ENCODE peak calls at places on chromosomes 11 and 22, in six cellular contexts. W is right lobe of liver, L is IMR-90, G is esophagus squamous epithelium, P is tibial artery, N is upper lobe of right lung. J is an unnamed sample.

GRCh38 chr22:24975125-24975640 is 22.7 kb downstream of the KIAA1671 start:
- DNase-seq in L (no peak), W (no peak), N (no peak), P (no peak), G (no peak), J (no peak)

GRCh38 chr11:14541180-14541579 is 21.0 kb upstream of the PSMA1 start:
- DNase-seq in G (no peak), W (peak; percentile 76), P (no peak), N (no peak), L (no peak), J (peak; percentile 21)

GRCh38 chr11:134142536-134142935 is 73.7 kb downstream of the JAM3 start:
- DNase-seq in N (no peak), G (no peak), L (peak; percentile 59), W (no peak), P (no peak), J (no peak)

GRCh38 chr11:74726547-74727182 is 4.6 kb downstream of the CHRDL2 start:
- DNase-seq in P (peak; percentile 85), G (no peak), L (peak; percentile 85), W (peak; percentile 80), N (peak; percentile 82), J (peak; percentile 89)

GRCh38 chr11:97516688-97517087 is 1126.9 kb downstream of the JRKL start:
- DNase-seq in L (no peak), W (no peak), G (no peak), P (no peak), N (no peak), J (no peak)

GRCh38 chr11:67302571-67303131 is 679 bp upstream of the SSH3 start:
- DNase-seq in G (no peak), W (peak; percentile 69), L (peak; percentile 10), P (peak; percentile 73), N (peak; percentile 88), J (peak; percentile 65)

GRCh38 chr11:64743591-64744543 is at the start of gene RASGRP2:
- DNase-seq in W (peak; percentile 88), P (peak; percentile 89), N (peak; percentile 89), G (peak; percentile 51), L (no peak), J (peak; percentile 65)

GRCh38 chr11:356610-357009 is 12.7 kb upstream of the B4GALNT4 start:
- DNase-seq in G (no peak), N (no peak), W (no peak), P (peak; percentile 13), L (no peak), J (no peak)

GRCh38 chr22:47837703-47838102 is 1075.3 kb downstream of the TBC1D22A start:
- DNase-seq in G (no peak), N (no peak), P (no peak), W (no peak), L (no peak), J (peak; percentile 14)

GRCh38 chr11:102073253-102073652 is 26.0 kb downstream of the CFAP300 start:
- DNase-seq in N (no peak), P (no peak), W (no peak), G (no peak), L (no peak), J (no peak)

GRCh38 chr11:111586305-111586915 is 15.8 kb upstream of the SIK2 start:
- DNase-seq in W (no peak), N (no peak), G (no peak), P (no peak), L (peak; percentile 66), J (peak; percentile 49)

GRCh38 chr11:93028959-93029536 is 59.6 kb downstream of the MTNR1B start:
- DNase-seq in L (no peak), P (no peak), G (no peak), W (no peak), N (no peak), J (no peak)

GRCh38 chr22:24833881-24834495 is 28.0 kb downstream of the SGSM1 start:
- DNase-seq in N (no peak), L (no peak), W (no peak), P (no peak), G (no peak), J (no peak)

GRCh38 chr11:17405232-17406005 is 17.0 kb upstream of the KCNJ11 start:
- DNase-seq in G (no peak), N (peak; percentile 88), P (peak; percentile 95), W (peak; percentile 94), L (peak; percentile 7), J (peak; percentile 93)

GRCh38 chr11:68269414-68270081 is 2.2 kb downstream of the C11orf24 start:
- DNase-seq in L (peak; percentile 92), G (no peak), P (no peak), N (no peak), W (no peak), J (no peak)

GRCh38 chr22:23767673-23768548 is at the start of gene CHCHD10:
- DNase-seq in L (peak; percentile 50), W (peak; percentile 92), G (no peak), N (peak; percentile 92), P (peak; percentile 90), J (peak; percentile 84)

GRCh38 chr22:35460678-35461077 is 60.7 kb downstream of the MCM5 start:
- DNase-seq in G (no peak), N (no peak), P (no peak), W (no peak), L (no peak), J (no peak)

GRCh38 chr11:36155770-36156485 is 133.3 kb downstream of the COMMD9 start:
- DNase-seq in P (no peak), L (peak; percentile 78), N (no peak), W (no peak), G (no peak), J (no peak)

GRCh38 chr11:134752964-134753804 is 341.1 kb upstream of the B3GAT1 start:
- DNase-seq in N (no peak), W (no peak), P (no peak), L (no peak), G (no peak), J (no peak)

GRCh38 chr22:43151251-43152000 is at the start of gene TSPO:
- DNase-seq in G (no peak), W (peak; percentile 86), P (peak; percentile 96), L (peak; percentile 19), N (peak; percentile 90), J (peak; percentile 73)

GRCh38 chr11:7600205-7600775 is 73.0 kb downstream of the CYB5R2 start:
- DNase-seq in P (peak; percentile 80), W (peak; percentile 64), G (no peak), N (peak; percentile 73), L (peak; percentile 78), J (peak; percentile 27)

GRCh38 chr22:47793304-47794101 is 1031.1 kb downstream of the TBC1D22A start:
- DNase-seq in N (no peak), G (no peak), P (no peak), L (no peak), W (no peak), J (no peak)

GRCh38 chr11:74138572-74138971 is 32.2 kb downstream of the C2CD3 start:
- DNase-seq in L (peak; percentile 99), G (no peak), W (no peak), N (no peak), P (no peak), J (no peak)

GRCh38 chr22:50059185-50059880 is 1.2 kb upstream of the TTLL8 start:
- DNase-seq in N (no peak), G (no peak), P (no peak), L (peak; percentile 20), W (peak; percentile 42), J (no peak)
- H3K4me1 ChIP-seq in N (peaks cover 6% of the 10 kb centered on the region), G (peaks cover 9% of the 10 kb centered on the region), P (peaks cover 7% of the 10 kb centered on the region), L (peaks cover 6% of the 10 kb centered on the region), W (no peaks in the 10 kb centered on the region), J (peaks cover 14% of the 10 kb centered on the region)

DNA sequence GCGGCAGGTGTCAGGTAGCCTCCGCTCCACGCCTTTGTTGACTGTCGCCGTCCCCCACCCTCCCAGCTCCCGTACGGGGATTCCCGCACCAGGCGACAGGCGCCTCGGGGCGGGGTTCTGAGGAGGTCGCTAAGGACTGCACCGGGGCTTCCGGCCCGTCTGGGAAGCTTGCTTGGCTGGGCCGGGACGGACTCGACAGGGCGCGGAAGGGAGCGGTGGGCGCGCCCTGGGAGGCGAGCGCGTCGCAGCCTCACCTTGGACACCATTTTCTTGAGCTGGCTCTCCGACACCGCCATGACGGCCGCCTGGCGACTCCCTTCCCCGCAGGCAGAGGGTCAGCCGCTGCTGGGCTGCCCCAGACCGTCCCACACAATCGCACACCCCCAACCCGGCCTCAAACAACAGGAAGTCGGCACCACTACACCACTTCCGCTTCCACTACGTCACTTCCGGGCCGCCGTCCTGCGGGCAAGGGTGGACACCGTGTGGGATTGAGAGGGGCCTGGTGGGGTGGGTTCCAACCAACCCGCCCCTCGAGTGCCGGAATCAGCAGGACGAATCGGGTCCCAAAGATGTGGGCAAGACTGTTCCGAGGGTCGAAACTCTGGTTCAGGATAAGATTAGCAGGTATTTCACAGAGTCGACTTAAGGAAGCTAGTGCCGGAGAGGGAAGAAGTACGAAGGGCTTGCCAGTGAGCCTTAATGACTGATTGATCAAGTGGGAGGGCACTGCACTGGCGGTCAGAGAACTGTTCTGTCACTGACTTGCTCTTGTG is at the start of gene TSG101:
- DNase-seq in P (peak; percentile 95), W (peak; percentile 97), N (peak; percentile 97), L (peak; percentile 92), G (peak; percentile 78), J (peak; percentile 92)
- H3K4me1 ChIP-seq in P (peaks cover 4% of the 10 kb centered on the region), W (no peaks in the 10 kb centered on the region), N (peaks cover 16% of the 10 kb centered on the region), L (peaks cover 2% of the 10 kb centered on the region), G (peaks cover 17% of the 10 kb centered on the region), J (peaks cover 30% of the 10 kb centered on the region)

GRCh38 chr11:112725636-112726035 is 235.6 kb upstream of the NCAM1 start:
- DNase-seq in G (no peak), N (no peak), L (no peak), P (no peak), W (no peak), J (no peak)
- H3K4me1 ChIP-seq in G (no peaks in the 10 kb centered on the region), N (no peaks in the 10 kb centered on the region), L (no peaks in the 10 kb centered on the region), P (no peaks in the 10 kb centered on the region), W (no peaks in the 10 kb centered on the region), J (no peaks in the 10 kb centered on the region)

GRCh38 chr22:37639070-37639760 is at the start of gene SH3BP1:
- DNase-seq in L (no peak), N (peak; percentile 82), W (no peak), P (peak; percentile 70), G (no peak), J (peak; percentile 37)

GRCh38 chr22:37636186-37636948 is 3.1 kb upstream of the SH3BP1 start:
- DNase-seq in N (no peak), P (no peak), W (no peak), G (no peak), L (peak; percentile 75), J (no peak)

GRCh38 chr22:37639771-37640590 is 512 bp downstream of the SH3BP1 start:
- DNase-seq in P (peak; percentile 67), N (no peak), W (no peak), L (no peak), G (no peak), J (peak; percentile 17)

GRCh38 chr22:37636949-37637273 is 2.6 kb upstream of the SH3BP1 start:
- DNase-seq in N (no peak), W (no peak), L (no peak), G (no peak), P (no peak), J (no peak)

DNA sequence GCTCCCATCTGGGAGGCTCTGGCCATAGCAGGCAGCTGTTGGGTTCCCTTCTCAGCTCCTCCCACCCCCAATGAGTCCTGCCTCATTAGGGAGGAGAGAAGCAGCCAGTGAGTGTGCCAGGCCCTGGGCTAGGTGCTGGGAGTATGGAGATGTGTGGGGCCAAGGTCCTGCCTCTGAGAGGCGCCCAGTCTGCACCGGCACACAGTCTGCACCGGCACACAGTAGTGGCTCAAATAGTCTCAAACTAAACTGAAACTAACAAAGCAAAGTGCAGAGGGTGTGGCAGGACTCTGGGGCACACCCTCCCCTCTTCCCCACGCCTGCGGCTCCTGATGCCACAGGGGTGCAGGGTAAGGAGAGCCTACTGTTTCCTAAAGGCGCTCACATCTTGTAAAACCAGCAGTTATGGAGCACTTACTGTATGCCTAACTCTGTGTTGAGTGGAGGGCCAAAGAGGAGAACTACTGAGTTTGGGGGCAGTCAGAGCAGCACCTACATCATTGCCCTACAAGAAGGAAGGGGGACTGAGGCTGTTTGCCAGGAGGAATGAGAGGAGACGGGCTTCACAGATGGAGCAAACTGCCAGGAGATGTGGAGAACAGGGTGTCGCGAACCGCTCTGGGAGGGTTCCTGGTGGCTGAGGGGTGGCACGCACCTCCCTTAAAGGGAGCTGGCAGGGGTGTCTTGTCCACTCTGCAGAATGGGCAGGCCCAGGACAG is 959 bp upstream of the SH3BP1 start:
- DNase-seq in L (no peak), P (no peak), G (no peak), N (no peak), W (no peak), J (no peak)
- H3K4me1 ChIP-seq in L (peaks cover 41% of the 10 kb centered on the region), P (peaks cover 26% of the 10 kb centered on the region), G (peaks cover 75% of the 10 kb centered on the region), N (peaks cover 57% of the 10 kb centered on the region), W (no peaks in the 10 kb centered on the region), J (peaks cover 39% of the 10 kb centered on the region)